ENCODE peak calls at places on chromosome 15, in six cellular contexts. Y, A, G, D, M and I are unnamed samples.

GRCh38 chr15:97012986-97013385 is 682.5 kb downstream of the NR2F2 start:
- DNase-seq in A (no peak), G (no peak), M (no peak), Y (no peak), D (no peak), I (no peak)

GRCh38 chr15:66997212-66997611 is 68.2 kb upstream of the SMAD3 start:
- DNase-seq in Y (peak), A (no peak), G (no peak), D (no peak), M (no peak), I (no peak)

GRCh38 chr15:80202641-80203360 is 49.2 kb downstream of the CTXND1 start:
- DNase-seq in Y (no peak), A (no peak), G (peak), M (no peak), D (no peak), I (no peak)

GRCh38 chr15:68281008-68281407 is 3.5 kb downstream of the FEM1B start:
- DNase-seq in M (no peak), Y (no peak), G (no peak), D (no peak), A (no peak), I (no peak)

GRCh38 chr15:71332605-71333004 is 217.3 kb downstream of the THSD4 start:
- DNase-seq in A (no peak), G (no peak), M (no peak), Y (no peak), D (no peak), I (no peak)

GRCh38 chr15:90594297-90594696 is 64.6 kb downstream of the CRTC3 start:
- DNase-seq in G (no peak), Y (peak), A (peak), D (peak), M (no peak), I (peak)

GRCh38 chr15:49242820-49243219 is 72.8 kb downstream of the GALK2 start:
- DNase-seq in D (no peak), G (no peak), A (no peak), M (no peak), Y (peak), I (peak)

GRCh38 chr15:35540031-35540430 is 5.9 kb downstream of the DPH6 start:
- DNase-seq in G (no peak), D (no peak), M (no peak), Y (no peak), A (no peak), I (no peak)

GRCh38 chr15:59174846-59175831 is 31.5 kb upstream of the LDHAL6B start:
- DNase-seq in A (peak), M (peak), D (peak), G (peak), Y (peak), I (peak)

GRCh38 chr15:80989110-80989517 is 505 bp downstream of the MESD start:
- DNase-seq in M (no peak), Y (no peak), G (no peak), A (no peak), D (no peak), I (no peak)

GRCh38 chr15:64865126-64865997 is 23.6 kb downstream of the PLEKHO2 start:
- DNase-seq in M (no peak), A (no peak), D (no peak), G (no peak), Y (no peak), I (no peak)

GRCh38 chr15:96358006-96358794 is 27.7 kb downstream of the NR2F2 start:
- DNase-seq in G (no peak), D (no peak), M (no peak), Y (no peak), A (no peak), I (no peak)

GRCh38 chr15:71294636-71295241 is 179.5 kb downstream of the THSD4 start:
- DNase-seq in D (peak), G (no peak), A (peak), Y (peak), M (no peak), I (no peak)

GRCh38 chr15:40389824-40390595 is 7.5 kb downstream of the KNSTRN start:
- DNase-seq in G (no peak), M (no peak), Y (peak), D (no peak), A (no peak), I (no peak)

GRCh38 chr15:40762919-40763800 is 708 bp upstream of the GCHFR start:
- DNase-seq in M (peak), A (peak), G (peak), Y (peak), D (peak), I (peak)

GRCh38 chr15:41981373-41982132 is 9.2 kb upstream of the EHD4 start:
- DNase-seq in A (no peak), Y (peak), M (no peak), G (no peak), D (no peak), I (peak)

GRCh38 chr15:29681486-29681845 is 140.8 kb downstream of the TJP1 start:
- DNase-seq in A (no peak), G (no peak), Y (no peak), D (no peak), M (no peak), I (no peak)

GRCh38 chr15:89333959-89334509 is 590 bp downstream of the POLG start:
- DNase-seq in D (no peak), Y (no peak), M (no peak), A (no peak), G (no peak), I (peak)

GRCh38 chr15:59203572-59203971 is 3.1 kb upstream of the LDHAL6B start:
- DNase-seq in G (no peak), A (no peak), M (no peak), D (no peak), Y (no peak), I (no peak)

GRCh38 chr15:42080585-42081462 is 13.5 kb downstream of the PLA2G4D start:
- DNase-seq in Y (peak), G (peak), D (no peak), M (no peak), A (no peak), I (no peak)

GRCh38 chr15:41911691-41912345 is 18.0 kb upstream of the SPTBN5 start:
- DNase-seq in A (no peak), D (no peak), Y (no peak), M (no peak), G (no peak), I (no peak)

GRCh38 chr15:48927181-48927580 is 36.5 kb downstream of the SHC4 start:
- DNase-seq in A (no peak), M (no peak), G (no peak), D (no peak), Y (no peak), I (no peak)

GRCh38 chr15:58870451-58870850 is 63.0 kb downstream of the SLTM start:
- DNase-seq in D (no peak), A (no peak), M (no peak), G (no peak), Y (peak), I (no peak)

GRCh38 chr15:85704021-85704420 is 90.7 kb downstream of the KLHL25 start:
- DNase-seq in M (no peak), Y (peak), D (no peak), G (no peak), A (no peak), I (no peak)

GRCh38 chr15:64430000-64430735 is 30.2 kb upstream of the ZNF609 start:
- DNase-seq in D (peak), Y (peak), M (no peak), G (peak), A (no peak), I (no peak)

GRCh38 chr15:90987561-90988141 is 6.7 kb downstream of the PRC1 start:
- DNase-seq in G (no peak), Y (no peak), D (no peak), A (no peak), M (no peak), I (no peak)

GRCh38 chr15:77183066-77183465 is 112.2 kb upstream of the TSPAN3 start:
- DNase-seq in M (no peak), D (no peak), G (no peak), A (no peak), Y (no peak), I (no peak)

GRCh38 chr15:77179541-77179998 is 108.7 kb upstream of the TSPAN3 start:
- DNase-seq in G (no peak), M (no peak), Y (no peak), D (no peak), A (no peak), I (no peak)

GRCh38 chr15:77180270-77180669 is 109.4 kb upstream of the TSPAN3 start:
- DNase-seq in A (no peak), M (no peak), D (no peak), G (no peak), Y (no peak), I (no peak)

GRCh38 chr15:77181305-77182074 is 110.6 kb upstream of the TSPAN3 start:
- DNase-seq in M (no peak), A (no peak), D (no peak), G (no peak), Y (no peak), I (no peak)

GRCh38 chr15:77180757-77181156 is 109.8 kb upstream of the TSPAN3 start:
- DNase-seq in D (no peak), Y (peak), M (no peak), G (no peak), A (no peak), I (no peak)
- H3K27ac ChIP-seq in D (no peak), Y (no peak), M (no peak), G (no peak), A (no peak), I (no peak)

GRCh38 chr15:95302206-95302605 is 1028.3 kb upstream of the NR2F2 start:
- DNase-seq in M (no peak), A (peak), D (no peak), G (no peak), Y (no peak), I (no peak)
- H3K27ac ChIP-seq in M (no peak), A (no peak), D (no peak), G (no peak), Y (no peak), I (no peak)

GRCh38 chr15:44158111-44158510 is 37.0 kb downstream of the FRMD5 start:
- DNase-seq in A (no peak), Y (no peak), D (no peak), G (no peak), M (no peak), I (no peak)

GRCh38 chr15:44163370-44163769 is 31.7 kb downstream of the FRMD5 start:
- DNase-seq in G (no peak), D (no peak), M (no peak), Y (peak), A (no peak), I (no peak)

GRCh38 chr15:44159492-44159891 is 35.6 kb downstream of the FRMD5 start:
- DNase-seq in Y (no peak), G (no peak), D (no peak), M (no peak), A (peak), I (no peak)

GRCh38 chr15:44153352-44153751 is 41.7 kb downstream of the FRMD5 start:
- DNase-seq in A (no peak), D (no peak), Y (no peak), G (no peak), M (no peak), I (no peak)

DNA sequence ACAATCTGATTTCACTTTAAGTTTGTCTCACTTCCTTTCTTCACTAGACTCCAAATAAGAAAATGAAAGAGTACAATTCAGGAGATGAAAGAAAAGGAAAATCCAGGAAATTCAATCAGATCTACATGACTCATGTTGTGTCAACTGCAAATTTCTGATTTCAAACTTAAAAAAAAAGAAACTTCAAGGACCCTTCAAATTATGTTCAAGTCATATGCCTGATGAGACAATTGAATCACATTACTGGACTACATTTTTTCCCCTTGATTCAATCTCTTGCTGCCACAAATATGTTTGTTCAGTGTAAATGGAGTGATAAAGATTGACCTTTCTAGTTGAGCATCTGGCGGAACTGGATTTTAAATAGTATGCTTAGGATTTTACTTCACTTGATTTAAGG is 37.4 kb downstream of the FRMD5 start:
- DNase-seq in A (peak), Y (peak), M (peak), D (no peak), G (no peak), I (no peak)
- H3K27ac ChIP-seq in A (peak), Y (peak), M (no peak), D (no peak), G (no peak), I (no peak)

GRCh38 chr15:26661107-26661506 is 111.8 kb downstream of the GABRB3 start:
- DNase-seq in D (no peak), A (no peak), M (no peak), G (no peak), Y (no peak), I (no peak)

GRCh38 chr15:26667222-26667988 is 105.5 kb downstream of the GABRB3 start:
- DNase-seq in D (no peak), A (peak), M (no peak), Y (no peak), G (no peak), I (no peak)

GRCh38 chr15:26661727-26662126 is 111.1 kb downstream of the GABRB3 start:
- DNase-seq in Y (no peak), M (no peak), D (no peak), G (no peak), A (no peak), I (no peak)

GRCh38 chr15:26665950-26666921 is 106.6 kb downstream of the GABRB3 start:
- DNase-seq in Y (no peak), A (peak), D (no peak), M (no peak), G (peak), I (no peak)

DNA sequence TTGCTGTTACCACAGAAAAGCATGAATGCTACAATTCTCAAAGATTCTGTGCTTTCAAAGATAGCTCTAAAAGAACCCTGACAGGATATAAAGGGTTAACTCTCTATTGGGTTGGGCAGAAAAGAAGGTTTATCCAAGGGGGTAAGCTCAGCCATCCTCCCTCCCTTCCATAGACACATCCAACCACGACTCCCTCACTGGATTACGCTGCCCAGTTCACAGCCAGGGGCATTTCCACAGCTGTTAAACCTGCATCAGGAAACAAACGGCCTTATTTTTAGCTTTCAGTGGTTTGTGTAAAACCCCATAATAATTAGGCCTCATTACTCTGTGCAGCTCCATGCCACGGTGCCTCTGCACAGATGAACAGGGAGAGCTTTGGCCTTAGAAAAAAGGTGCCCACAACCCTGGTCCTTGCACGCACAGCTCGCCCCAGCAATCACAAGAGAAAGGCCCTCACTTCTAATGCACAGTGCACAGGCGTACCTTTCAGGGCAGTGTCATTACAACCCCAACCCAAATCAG is 110.6 kb downstream of the GABRB3 start:
- DNase-seq in A (no peak), M (no peak), G (no peak), Y (no peak), D (no peak), I (no peak)
- H3K27ac ChIP-seq in A (peak), M (no peak), G (no peak), Y (no peak), D (no peak), I (no peak)

GRCh38 chr15:92902020-92902419 is 1.9 kb downstream of the CHD2 start:
- DNase-seq in D (no peak), G (no peak), Y (peak), M (no peak), A (no peak), I (no peak)
- H3K27ac ChIP-seq in D (peak), G (no peak), Y (peak), M (peak), A (no peak), I (peak)